ENCODE peak calls at places on chromosomes 6 and 20, in nine cellular contexts. One of them, this sample, is unnamed.
A peak's percentile ranks its signal among the peaks of the same experiment; 100 is the strongest.

GRCh38 chr6:162463573-162463972 is 264.0 kb downstream of the PRKN start:
- DNase-seq in transverse colon: no peak
- DNase-seq in HCT116: no peak
- DNase-seq in endothelial cell of umbilical vein: no peak
- DNase-seq in stomach: no peak
- DNase-seq in spleen: no peak
- DNase-seq in GM23338: no peak
- DNase-seq in SK-N-SH: no peak
- DNase-seq in upper lobe of left lung: no peak
- DNase-seq in this sample: no peak

GRCh38 chr20:2470051-2470431 is 548 bp downstream of the SNRPB start:
- DNase-seq in SK-N-SH: peak; percentile 72
- DNase-seq in transverse colon: peak; percentile 46
- DNase-seq in stomach: no peak
- DNase-seq in GM23338: peak; percentile 36
- DNase-seq in HCT116: no peak
- DNase-seq in endothelial cell of umbilical vein: peak; percentile 60
- DNase-seq in upper lobe of left lung: peak; percentile 44
- DNase-seq in spleen: no peak
- DNase-seq in this sample: no peak

GRCh38 chr6:20817806-20818320 is 283.6 kb downstream of the CDKAL1 start:
- DNase-seq in transverse colon: no peak
- DNase-seq in spleen: no peak
- DNase-seq in GM23338: peak; percentile 20
- DNase-seq in SK-N-SH: no peak
- DNase-seq in stomach: no peak
- DNase-seq in upper lobe of left lung: no peak
- DNase-seq in endothelial cell of umbilical vein: no peak
- DNase-seq in HCT116: no peak
- DNase-seq in this sample: no peak

GRCh38 chr20:24160563-24161355 is 172.2 kb upstream of the GGTLC1 start:
- DNase-seq in endothelial cell of umbilical vein: peak; percentile 58
- DNase-seq in HCT116: no peak
- DNase-seq in transverse colon: peak; percentile 13
- DNase-seq in GM23338: peak; percentile 65
- DNase-seq in spleen: no peak
- DNase-seq in stomach: peak; percentile 63
- DNase-seq in upper lobe of left lung: peak; percentile 41
- DNase-seq in SK-N-SH: peak; percentile 59
- DNase-seq in this sample: no peak

GRCh38 chr20:61589055-61589385 is 337.0 kb downstream of the CDH4 start:
- DNase-seq in HCT116: no peak
- DNase-seq in endothelial cell of umbilical vein: no peak
- DNase-seq in transverse colon: no peak
- DNase-seq in stomach: no peak
- DNase-seq in upper lobe of left lung: no peak
- DNase-seq in spleen: no peak
- DNase-seq in GM23338: no peak
- DNase-seq in SK-N-SH: no peak
- DNase-seq in this sample: no peak

GRCh38 chr20:62367483-62368302 is 581 bp upstream of the LAMA5 start:
- DNase-seq in GM23338: peak; percentile 70
- DNase-seq in transverse colon: peak; percentile 60
- DNase-seq in HCT116: no peak
- DNase-seq in upper lobe of left lung: no peak
- DNase-seq in SK-N-SH: peak; percentile 68
- DNase-seq in spleen: no peak
- DNase-seq in stomach: peak; percentile 60
- DNase-seq in endothelial cell of umbilical vein: no peak
- DNase-seq in this sample: no peak

GRCh38 chr20:24951536-24952047 is 2.5 kb downstream of the CST7 start:
- DNase-seq in GM23338: no peak
- DNase-seq in HCT116: no peak
- DNase-seq in stomach: peak; percentile 24
- DNase-seq in endothelial cell of umbilical vein: no peak
- DNase-seq in upper lobe of left lung: no peak
- DNase-seq in transverse colon: no peak
- DNase-seq in SK-N-SH: no peak
- DNase-seq in spleen: peak; percentile 83
- DNase-seq in this sample: peak; percentile 81

GRCh38 chr6:81696505-81696904 is 56.0 kb downstream of the TENT5A start:
- DNase-seq in HCT116: no peak
- DNase-seq in upper lobe of left lung: no peak
- DNase-seq in spleen: no peak
- DNase-seq in endothelial cell of umbilical vein: peak; percentile 39
- DNase-seq in SK-N-SH: no peak
- DNase-seq in GM23338: peak; percentile 8
- DNase-seq in transverse colon: no peak
- DNase-seq in stomach: peak; percentile 29
- DNase-seq in this sample: no peak

GRCh38 chr6:87139236-87139635 is 16.1 kb upstream of the ZNF292 start:
- DNase-seq in stomach: no peak
- DNase-seq in HCT116: peak; percentile 54
- DNase-seq in transverse colon: peak; percentile 17
- DNase-seq in upper lobe of left lung: no peak
- DNase-seq in SK-N-SH: peak; percentile 42
- DNase-seq in spleen: no peak
- DNase-seq in endothelial cell of umbilical vein: peak; percentile 61
- DNase-seq in GM23338: peak; percentile 83
- DNase-seq in this sample: no peak

GRCh38 chr20:3106658-3107463 is 22.3 kb upstream of the AVP start:
- DNase-seq in spleen: no peak
- DNase-seq in upper lobe of left lung: no peak
- DNase-seq in stomach: no peak
- DNase-seq in GM23338: peak; percentile 27
- DNase-seq in transverse colon: no peak
- DNase-seq in HCT116: no peak
- DNase-seq in endothelial cell of umbilical vein: no peak
- DNase-seq in SK-N-SH: no peak
- DNase-seq in this sample: no peak

GRCh38 chr6:130473886-130474285 is 108.1 kb downstream of the TMEM200A start:
- DNase-seq in transverse colon: no peak
- DNase-seq in SK-N-SH: no peak
- DNase-seq in spleen: no peak
- DNase-seq in GM23338: no peak
- DNase-seq in endothelial cell of umbilical vein: no peak
- DNase-seq in HCT116: no peak
- DNase-seq in upper lobe of left lung: no peak
- DNase-seq in stomach: no peak
- DNase-seq in this sample: no peak

GRCh38 chr20:15359056-15359455 is 1021.6 kb upstream of the FLRT3 start:
- DNase-seq in GM23338: no peak
- DNase-seq in transverse colon: no peak
- DNase-seq in stomach: no peak
- DNase-seq in endothelial cell of umbilical vein: no peak
- DNase-seq in spleen: no peak
- DNase-seq in upper lobe of left lung: no peak
- DNase-seq in HCT116: no peak
- DNase-seq in SK-N-SH: no peak
- DNase-seq in this sample: no peak

GRCh38 chr20:34581341-34582189 is 23.0 kb downstream of the MAP1LC3A start:
- DNase-seq in SK-N-SH: no peak
- DNase-seq in spleen: no peak
- DNase-seq in stomach: no peak
- DNase-seq in endothelial cell of umbilical vein: peak; percentile 91
- DNase-seq in GM23338: no peak
- DNase-seq in upper lobe of left lung: no peak
- DNase-seq in transverse colon: no peak
- DNase-seq in HCT116: no peak
- DNase-seq in this sample: peak; percentile 81

GRCh38 chr20:44695295-44696230 is 19.6 kb upstream of the CCN5 start:
- DNase-seq in upper lobe of left lung: no peak
- DNase-seq in GM23338: no peak
- DNase-seq in SK-N-SH: no peak
- DNase-seq in HCT116: no peak
- DNase-seq in transverse colon: no peak
- DNase-seq in spleen: no peak
- DNase-seq in endothelial cell of umbilical vein: peak; percentile 54
- DNase-seq in stomach: no peak
- DNase-seq in this sample: no peak

DNA sequence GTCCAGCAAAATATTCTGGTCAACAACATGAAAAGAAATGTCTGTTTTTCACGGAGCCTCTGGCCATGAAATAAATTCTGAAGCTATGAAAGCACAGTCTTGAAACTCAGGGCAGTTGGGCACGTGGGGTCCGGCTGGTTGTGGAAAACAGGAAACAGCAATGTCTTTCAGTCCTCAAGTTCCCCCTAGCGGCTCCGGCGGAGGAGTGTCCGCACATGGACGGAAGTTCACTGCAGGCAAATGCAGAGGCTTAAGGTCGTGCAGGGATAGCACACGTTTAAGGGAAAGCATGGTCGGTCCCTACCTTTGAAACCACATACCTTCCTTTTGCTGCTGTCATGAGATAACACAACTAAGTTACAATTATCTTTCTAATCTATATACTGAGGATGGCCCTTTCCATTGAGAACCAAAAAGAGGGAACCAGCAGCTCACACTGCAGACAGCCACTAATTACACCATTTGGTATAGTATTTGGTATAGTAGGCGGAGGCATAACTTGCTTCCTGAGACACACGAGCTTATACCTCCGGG is 52.5 kb upstream of the NFATC2 start:
- DNase-seq in HCT116: peak; percentile 73
- DNase-seq in upper lobe of left lung: peak; percentile 90
- DNase-seq in GM23338: peak; percentile 93
- DNase-seq in endothelial cell of umbilical vein: peak; percentile 94
- DNase-seq in spleen: peak; percentile 96
- DNase-seq in stomach: peak; percentile 88
- DNase-seq in SK-N-SH: peak; percentile 83
- DNase-seq in transverse colon: peak; percentile 87
- DNase-seq in this sample: no peak
- TF ChIP-seq POLR2AphosphoS5 in HCT116: no peak
- TF ChIP-seq POLR2AphosphoS5 in upper lobe of left lung: no peak
- TF ChIP-seq POLR2AphosphoS5 in GM23338: no peak
- TF ChIP-seq POLR2AphosphoS5 in endothelial cell of umbilical vein: peak; percentile 25
- TF ChIP-seq POLR2AphosphoS5 in spleen: peak; percentile 65
- TF ChIP-seq POLR2AphosphoS5 in stomach: peak; percentile 41
- TF ChIP-seq POLR2AphosphoS5 in SK-N-SH: no peak
- TF ChIP-seq POLR2AphosphoS5 in transverse colon: no peak
- TF ChIP-seq POLR2AphosphoS5 in this sample: peak; percentile 85

GRCh38 chr6:33271098-33271607 is 523 bp downstream of the VPS52 start:
- DNase-seq in spleen: no peak
- DNase-seq in HCT116: no peak
- DNase-seq in GM23338: no peak
- DNase-seq in stomach: no peak
- DNase-seq in SK-N-SH: no peak
- DNase-seq in transverse colon: no peak
- DNase-seq in upper lobe of left lung: no peak
- DNase-seq in endothelial cell of umbilical vein: no peak
- DNase-seq in this sample: no peak
- TF ChIP-seq CTCF in spleen: no peak
- TF ChIP-seq CTCF in HCT116: no peak
- TF ChIP-seq CTCF in GM23338: peak; percentile 23
- TF ChIP-seq CTCF in stomach: no peak
- TF ChIP-seq CTCF in SK-N-SH: no peak
- TF ChIP-seq CTCF in transverse colon: no peak
- TF ChIP-seq CTCF in upper lobe of left lung: peak; percentile 23
- TF ChIP-seq CTCF in endothelial cell of umbilical vein: no peak
- TF ChIP-seq CTCF in this sample: no peak

DNA sequence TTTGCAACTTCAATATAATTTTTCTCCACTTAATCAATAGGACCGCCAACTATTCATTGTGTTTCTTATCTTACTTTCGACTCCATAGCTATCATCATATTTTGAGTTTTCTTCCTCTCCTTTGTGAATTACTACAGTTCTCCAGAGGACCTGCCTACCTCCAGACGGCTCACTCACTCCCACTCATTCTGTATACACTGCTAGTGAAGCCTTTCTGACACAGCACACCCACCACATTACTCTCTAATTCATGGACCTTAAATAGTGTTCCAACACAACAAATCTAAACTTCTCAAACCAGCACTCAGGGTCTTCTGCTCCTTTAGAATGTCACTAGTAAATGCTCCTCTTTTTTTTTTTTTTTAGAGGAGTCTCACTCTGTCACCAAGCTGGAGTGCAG is 23.8 kb downstream of the FKBP5 start:
- DNase-seq in GM23338: no peak
- DNase-seq in upper lobe of left lung: no peak
- DNase-seq in endothelial cell of umbilical vein: no peak
- DNase-seq in stomach: no peak
- DNase-seq in transverse colon: no peak
- DNase-seq in spleen: no peak
- DNase-seq in HCT116: no peak
- DNase-seq in SK-N-SH: no peak
- DNase-seq in this sample: no peak
- H3K4me3 ChIP-seq in GM23338: no peak overlapping the region
- H3K4me3 ChIP-seq in upper lobe of left lung: no peak overlapping the region
- H3K4me3 ChIP-seq in endothelial cell of umbilical vein: no peak overlapping the region
- H3K4me3 ChIP-seq in stomach: no peak overlapping the region
- H3K4me3 ChIP-seq in transverse colon: no peak overlapping the region
- H3K4me3 ChIP-seq in spleen: no peak overlapping the region
- H3K4me3 ChIP-seq in HCT116: no peak overlapping the region
- H3K4me3 ChIP-seq in SK-N-SH: no peak overlapping the region
- H3K4me3 ChIP-seq in this sample: no peak overlapping the region

GRCh38 chr6:9522101-9522500 is 892.8 kb downstream of the TFAP2A start:
- DNase-seq in HCT116: no peak
- DNase-seq in GM23338: no peak
- DNase-seq in stomach: no peak
- DNase-seq in endothelial cell of umbilical vein: no peak
- DNase-seq in transverse colon: no peak
- DNase-seq in spleen: no peak
- DNase-seq in SK-N-SH: no peak
- DNase-seq in upper lobe of left lung: no peak
- DNase-seq in this sample: no peak

GRCh38 chr6:9523462-9523861 is 891.4 kb downstream of the TFAP2A start:
- DNase-seq in spleen: no peak
- DNase-seq in SK-N-SH: no peak
- DNase-seq in GM23338: no peak
- DNase-seq in HCT116: no peak
- DNase-seq in stomach: no peak
- DNase-seq in upper lobe of left lung: no peak
- DNase-seq in transverse colon: no peak
- DNase-seq in endothelial cell of umbilical vein: peak; percentile 64
- DNase-seq in this sample: no peak

GRCh38 chr6:9520417-9521151 is 894.3 kb downstream of the TFAP2A start:
- DNase-seq in upper lobe of left lung: no peak
- DNase-seq in endothelial cell of umbilical vein: peak; percentile 88
- DNase-seq in SK-N-SH: no peak
- DNase-seq in stomach: no peak
- DNase-seq in HCT116: peak; percentile 35
- DNase-seq in spleen: no peak
- DNase-seq in GM23338: no peak
- DNase-seq in transverse colon: no peak
- DNase-seq in this sample: no peak

GRCh38 chr6:9518433-9518832 is 896.4 kb downstream of the TFAP2A start:
- DNase-seq in SK-N-SH: no peak
- DNase-seq in endothelial cell of umbilical vein: no peak
- DNase-seq in stomach: no peak
- DNase-seq in GM23338: no peak
- DNase-seq in HCT116: no peak
- DNase-seq in spleen: no peak
- DNase-seq in transverse colon: no peak
- DNase-seq in upper lobe of left lung: no peak
- DNase-seq in this sample: no peak

DNA sequence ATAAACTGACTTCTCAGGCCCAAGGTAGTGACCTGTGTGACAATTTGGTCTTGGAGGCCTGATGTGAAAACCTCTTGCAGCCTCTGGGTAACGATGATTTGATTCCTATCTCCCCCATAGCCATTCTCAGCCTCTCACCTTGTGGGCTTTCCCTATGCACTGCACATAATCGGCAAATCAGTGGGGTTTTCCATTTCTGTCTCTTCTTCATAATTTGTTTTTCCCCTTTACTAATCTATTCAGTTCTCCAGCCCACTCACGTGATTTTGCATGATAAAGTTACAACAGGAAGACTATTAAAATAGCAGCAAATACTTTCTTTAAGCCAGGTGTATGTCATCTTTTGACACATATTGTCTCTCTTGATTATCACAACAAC is 893.7 kb downstream of the TFAP2A start:
- DNase-seq in upper lobe of left lung: no peak
- DNase-seq in spleen: no peak
- DNase-seq in transverse colon: no peak
- DNase-seq in SK-N-SH: no peak
- DNase-seq in GM23338: no peak
- DNase-seq in HCT116: no peak
- DNase-seq in endothelial cell of umbilical vein: no peak
- DNase-seq in stomach: no peak
- DNase-seq in this sample: no peak
- TF ChIP-seq POLR2AphosphoS5 in upper lobe of left lung: no peak
- TF ChIP-seq POLR2AphosphoS5 in spleen: no peak
- TF ChIP-seq POLR2AphosphoS5 in transverse colon: no peak
- TF ChIP-seq POLR2AphosphoS5 in SK-N-SH: no peak
- TF ChIP-seq POLR2AphosphoS5 in GM23338: no peak
- TF ChIP-seq POLR2AphosphoS5 in HCT116: no peak
- TF ChIP-seq POLR2AphosphoS5 in endothelial cell of umbilical vein: no peak
- TF ChIP-seq POLR2AphosphoS5 in stomach: no peak
- TF ChIP-seq POLR2AphosphoS5 in this sample: no peak